ENCODE peak calls at places on chromosomes 16 and 17, in five cellular contexts. V is neuronal stem cell, G is dorsolateral prefrontal cortex, A is foreskin keratinocyte, C is H9. K is an unnamed sample. For H3K27me3, the result is how much of the 10 kb centered on the place peaks cover.

GRCh38 chr16:49158029-49158642 is 123.5 kb downstream of the CBLN1 start:
- DNase-seq in V (peak), G (no peak), A (peak), C (peak), K (peak)

GRCh38 chr17:81328925-81329278 is 33.8 kb upstream of the SLC38A10 start:
- DNase-seq in V (no peak), G (no peak), A (no peak), C (no peak), K (no peak)

GRCh38 chr16:74608381-74608780 is 1.5 kb upstream of the GLG1 start:
- DNase-seq in V (no peak), G (no peak), A (no peak), C (no peak), K (no peak)

GRCh38 chr17:81387235-81388060 is 7.8 kb upstream of the BAHCC1 start:
- DNase-seq in V (no peak), G (no peak), A (no peak), C (no peak), K (peak)

GRCh38 chr16:15618392-15618791 is 24.6 kb downstream of the MARF1 start:
- DNase-seq in V (no peak), G (no peak), A (no peak), C (no peak), K (no peak)

GRCh38 chr16:86151372-86151950 is 252.5 kb downstream of the IRF8 start:
- DNase-seq in V (no peak), G (no peak), A (no peak), C (no peak), K (no peak)

GRCh38 chr16:57012353-57012752 is 23.0 kb downstream of the NLRC5 start:
- DNase-seq in V (no peak), G (no peak), A (no peak), C (no peak), K (no peak)

GRCh38 chr17:40552806-40553693 is 12.2 kb downstream of the CCR7 start:
- DNase-seq in V (no peak), G (peak), A (no peak), C (peak), K (no peak)

GRCh38 chr16:17605784-17606183 is 135.0 kb upstream of the XYLT1 start:
- DNase-seq in V (no peak), G (no peak), A (no peak), C (no peak), K (no peak)

GRCh38 chr17:17951524-17951923 is 20.7 kb downstream of the TOM1L2 start:
- DNase-seq in V (no peak), G (no peak), A (no peak), C (no peak), K (no peak)

GRCh38 chr16:11501583-11502138 is 85.1 kb downstream of the LITAF start:
- DNase-seq in V (peak), G (no peak), A (no peak), C (peak), K (no peak)

GRCh38 chr16:84357191-84357651 is 11.1 kb upstream of the ATP2C2 start:
- DNase-seq in V (no peak), G (no peak), A (peak), C (no peak), K (peak)

GRCh38 chr16:50473375-50473945 is 74.7 kb upstream of the NKD1 start:
- DNase-seq in V (no peak), G (no peak), A (peak), C (no peak), K (peak)

GRCh38 chr17:41444186-41444585 is 3.4 kb upstream of the KRT38 start:
- DNase-seq in V (no peak), G (no peak), A (no peak), C (no peak), K (no peak)

GRCh38 chr16:67547423-67548264 is 14.7 kb upstream of the CTCF start:
- DNase-seq in V (no peak), G (no peak), A (no peak), C (no peak), K (no peak)

GRCh38 chr17:19975601-19976000 is 2.0 kb downstream of the AKAP10 start:
- DNase-seq in V (no peak), G (no peak), A (no peak), C (no peak), K (no peak)

GRCh38 chr16:11047057-11047456 is 102.7 kb downstream of the CLEC16A start:
- DNase-seq in V (no peak), G (no peak), A (no peak), C (no peak), K (peak)

GRCh38 chr16:2022723-2023097 is 3.1 kb downstream of the NPW start:
- DNase-seq in V (no peak), G (no peak), A (no peak), C (peak), K (peak)

GRCh38 chr17:37813753-37814152 is 68.9 kb upstream of the HNF1B start:
- DNase-seq in V (no peak), G (no peak), A (peak), C (no peak), K (no peak)

GRCh38 chr16:88376835-88377726 is 5.7 kb upstream of the ZNF469 start:
- DNase-seq in V (no peak), G (no peak), A (no peak), C (no peak), K (peak)

GRCh38 chr16:61595605-61596004 is 440.6 kb downstream of the CDH8 start:
- DNase-seq in V (no peak), G (no peak), A (no peak), C (no peak), K (no peak)

GRCh38 chr17:48718781-48719641 is 3.3 kb downstream of the PRAC1 start:
- DNase-seq in V (no peak), G (no peak), A (no peak), C (peak), K (no peak)

GRCh38 chr16:55949518-55949917 is 74.3 kb upstream of the CES5A start:
- DNase-seq in V (no peak), G (no peak), A (peak), C (no peak), K (no peak)

GRCh38 chr17:63263053-63263452 is 183.1 kb downstream of the CYB561 start:
- DNase-seq in V (no peak), G (no peak), A (no peak), C (no peak), K (no peak)

GRCh38 chr17:63258785-63259184 is 187.3 kb downstream of the CYB561 start:
- DNase-seq in V (no peak), G (no peak), A (no peak), C (no peak), K (no peak)
- H3K27me3 ChIP-seq in V (under half), G (under half), A (under half), C (under half), K (under half)

GRCh38 chr16:54935411-54936085 is 4.9 kb downstream of the IRX5 start:
- DNase-seq in V (no peak), G (no peak), A (no peak), C (no peak), K (peak)

GRCh38 chr16:54932737-54933254 is 2.1 kb downstream of the IRX5 start:
- DNase-seq in V (peak), G (no peak), A (no peak), C (peak), K (peak)

GRCh38 chr16:54931757-54932660 is 1.3 kb downstream of the IRX5 start:
- DNase-seq in V (no peak), G (no peak), A (no peak), C (no peak), K (no peak)

GRCh38 chr16:54934536-54935410 is 4.1 kb downstream of the IRX5 start:
- DNase-seq in V (peak), G (no peak), A (peak), C (peak), K (peak)

GRCh38 chr16:54933281-54934150 is 2.9 kb downstream of the IRX5 start:
- DNase-seq in V (peak), G (no peak), A (peak), C (peak), K (peak)
- H3K27me3 ChIP-seq in V (under half), G (half or more), A (under half), C (half or more), K (under half)

GRCh38 chr17:10518271-10519037 is at the start of gene MYH1:
- DNase-seq in V (no peak), G (no peak), A (no peak), C (no peak), K (no peak)
- H3K27me3 ChIP-seq in V (under half), G (under half), A (under half), C (under half), K (under half)

GRCh38 chr17:44557653-44558285 is 485 bp downstream of the FZD2 start:
- DNase-seq in V (no peak), G (peak), A (peak), C (peak), K (peak)
- H3K27me3 ChIP-seq in V (under half), G (under half), A (under half), C (under half), K (under half)

K was measured in cardiac muscle cell.